ENCODE peak calls at places on chromosomes 4 and X, in six cellular contexts. E, G, D, A, M and T are unnamed samples.

GRCh38 chr4:187171731-187172339 is 448.2 kb upstream of the FAT1 start:
- DNase-seq in G (no peak), D (no peak), M (peak), E (peak), A (no peak), T (peak)

GRCh38 chr4:1910643-1911042 is 39.5 kb downstream of the NSD2 start:
- DNase-seq in M (peak), D (no peak), E (peak), G (peak), A (no peak), T (peak)

GRCh38 chr4:41611881-41612871 is 74.2 kb downstream of the LIMCH1 start:
- DNase-seq in M (no peak), E (no peak), G (peak), A (peak), D (peak), T (peak)

GRCh38 chr4:28267166-28267565 is 1406.5 kb downstream of the STIM2 start:
- DNase-seq in A (no peak), E (no peak), M (no peak), D (no peak), G (no peak), T (no peak)

GRCh38 chr4:100738388-100739165 is 220.8 kb upstream of the EMCN start:
- DNase-seq in E (peak), M (peak), D (peak), A (no peak), G (peak), T (peak)

GRCh38 chr4:17562157-17562556 is 14.8 kb upstream of the LAP3 start:
- DNase-seq in A (no peak), M (no peak), G (no peak), E (no peak), D (no peak), T (no peak)

GRCh38 chr4:153616005-153616555 is 68.0 kb upstream of the TLR2 start:
- DNase-seq in M (no peak), G (peak), E (no peak), D (no peak), A (no peak), T (no peak)

GRCh38 chr4:7425171-7425570 is 9.6 kb downstream of the PSAPL1 start:
- DNase-seq in D (no peak), A (no peak), G (no peak), E (no peak), M (no peak), T (no peak)

GRCh38 chr4:102627831-102628523 is 126.8 kb downstream of the NFKB1 start:
- DNase-seq in D (no peak), A (no peak), E (peak), G (peak), M (peak), T (peak)

GRCh38 chr4:141711211-141711610 is 74.8 kb downstream of the IL15 start:
- DNase-seq in D (no peak), G (peak), A (no peak), M (peak), E (no peak), T (peak)

GRCh38 chrX:30302957-30303356 is 6.2 kb downstream of the NR0B1 start:
- DNase-seq in D (peak), A (no peak), M (peak), G (peak), E (no peak), T (no peak)

GRCh38 chr4:120105472-120105871 is 38.8 kb upstream of the MAD2L1 start:
- DNase-seq in M (no peak), A (no peak), E (no peak), G (no peak), D (no peak), T (no peak)

GRCh38 chrX:120790118-120790517 is 85.5 kb downstream of the CT47B1 start:
- DNase-seq in M (peak), G (peak), E (peak), D (peak), A (peak), T (peak)

GRCh38 chr4:42048394-42048793 is 58.1 kb downstream of the SLC30A9 start:
- DNase-seq in M (peak), A (no peak), E (peak), D (no peak), G (peak), T (peak)

GRCh38 chr4:156946508-156947197 is 24.9 kb downstream of the PDGFC start:
- DNase-seq in E (peak), G (peak), M (peak), A (no peak), D (peak), T (peak)

GRCh38 chr4:169160825-169161224 is 109.9 kb downstream of the SH3RF1 start:
- DNase-seq in E (no peak), D (no peak), G (peak), M (peak), A (no peak), T (peak)

GRCh38 chr4:137455647-137456321 is 76.5 kb downstream of the PCDH18 start:
- DNase-seq in D (no peak), A (no peak), E (no peak), M (no peak), G (no peak), T (no peak)

GRCh38 chr4:69813628-69814027 is 46.3 kb downstream of the SULT1E1 start:
- DNase-seq in M (no peak), E (no peak), G (no peak), D (no peak), A (no peak), T (no peak)

DNA sequence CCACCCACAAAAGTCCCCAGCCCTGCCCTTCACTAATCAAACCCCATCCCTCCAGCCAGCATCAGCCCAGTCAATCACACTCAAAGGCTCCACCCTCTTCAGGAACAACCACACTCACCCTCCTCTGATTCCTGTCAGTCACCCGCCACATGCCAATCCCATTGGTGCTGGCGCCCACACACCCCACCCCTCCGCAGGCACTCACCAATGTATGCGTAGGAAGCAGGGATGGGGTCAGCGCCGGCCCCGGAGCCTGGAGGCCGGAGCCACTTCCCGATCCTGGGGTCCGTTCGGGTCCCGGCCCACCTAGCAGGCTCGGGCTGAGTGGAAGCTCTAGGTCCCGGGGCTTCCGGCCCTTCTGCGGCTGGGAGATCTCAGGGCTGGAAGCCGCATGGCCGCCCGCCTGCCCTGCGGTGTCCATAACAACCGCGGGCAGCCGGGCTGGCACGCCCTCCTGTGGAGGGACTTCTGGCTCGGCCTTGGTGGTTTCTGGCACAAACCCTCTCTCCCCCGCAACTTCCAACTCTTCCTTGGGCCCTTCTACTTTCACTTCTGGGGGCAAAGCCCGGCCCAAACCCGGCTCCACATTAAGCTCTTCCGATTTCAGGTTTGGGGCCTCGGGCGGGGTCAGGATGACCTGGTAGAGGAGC is 7.9 kb upstream of the CFP start:
- DNase-seq in D (no peak), M (no peak), A (peak), E (no peak), G (no peak), T (no peak)
- H3K4me3 ChIP-seq in D (no peak), M (no peak), A (no peak), E (no peak), G (no peak), T (no peak)

DNA sequence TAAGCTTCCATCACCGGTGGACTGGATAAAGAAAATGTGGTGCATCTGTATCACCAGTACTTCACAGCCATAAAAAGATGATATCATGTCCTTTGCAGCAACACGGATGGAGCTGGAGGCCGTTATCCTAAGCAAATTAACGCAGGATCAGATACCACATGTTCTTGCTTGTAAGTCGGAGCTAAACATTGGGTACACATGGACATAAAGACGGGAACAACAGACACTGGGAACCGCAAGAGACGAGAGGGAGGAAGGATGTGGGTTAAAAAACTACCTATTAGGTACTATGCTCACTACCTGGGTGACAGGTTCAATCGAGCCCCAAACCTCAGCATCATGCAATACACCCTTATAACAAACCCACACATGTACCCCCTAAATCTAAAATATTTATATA is 16.3 kb upstream of the IDS start:
- DNase-seq in M (no peak), G (no peak), D (no peak), E (no peak), A (no peak), T (no peak)
- TF ChIP-seq CTCF in M (no peak), G (no peak), D (no peak), E (no peak), A (no peak), T (no peak)

GRCh38 chrX:437636-438390 is 51.1 kb upstream of the PPP2R3B start:
- DNase-seq in A (no peak), E (no peak), M (no peak), D (no peak), G (no peak), T (no peak)
- H3K4me3 ChIP-seq in A (no peak), E (no peak), M (no peak), D (no peak), G (no peak), T (no peak)

DNA sequence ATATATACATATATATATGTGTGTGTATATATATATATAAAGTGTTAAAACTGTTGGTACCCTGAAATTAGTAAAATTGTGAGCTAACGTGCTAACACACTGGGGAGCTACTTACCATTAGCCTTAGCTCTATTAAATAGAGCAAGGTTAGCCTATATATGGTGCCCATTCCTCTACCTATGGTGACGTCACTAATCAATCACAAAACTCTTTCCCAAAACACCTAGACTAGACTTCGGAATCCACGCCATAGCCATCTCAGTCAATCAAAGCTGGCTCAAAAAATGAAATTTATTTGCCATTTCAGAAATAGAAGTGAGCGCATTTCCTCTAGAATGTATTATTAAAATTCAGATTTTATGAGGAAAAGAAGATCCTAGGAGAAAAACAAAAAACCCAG is 229.0 kb upstream of the TENM3 start:
- DNase-seq in G (no peak), D (no peak), A (no peak), E (no peak), M (no peak), T (no peak)
- TF ChIP-seq CTCF in G (no peak), D (no peak), A (no peak), E (no peak), M (no peak), T (no peak)

GRCh38 chr4:107037188-107037587 is 1.1 kb upstream of the DKK2 start:
- DNase-seq in E (no peak), D (peak), G (peak), M (peak), A (no peak), T (peak)
- H3K4me3 ChIP-seq in E (peak), D (no peak), G (peak), M (peak), A (no peak), T (no peak)

DNA sequence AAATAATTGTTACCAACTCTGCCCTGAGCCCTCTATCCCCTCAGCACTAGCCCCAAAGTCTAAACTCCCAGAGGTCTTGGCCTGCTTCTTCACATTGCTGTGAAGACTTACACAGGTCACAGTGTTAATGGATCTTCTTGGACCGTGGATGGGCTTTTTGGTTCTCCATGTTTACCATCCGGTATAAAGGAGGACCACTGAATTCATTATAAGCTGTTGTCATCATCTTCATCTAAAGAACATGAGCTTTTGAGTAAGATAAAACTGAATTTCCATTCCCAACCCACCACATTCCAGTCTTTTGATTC is 8.5 kb downstream of the NUDT11 start:
- DNase-seq in E (no peak), D (no peak), M (peak), A (no peak), G (peak), T (no peak)
- TF ChIP-seq CTCF in E (no peak), D (no peak), M (no peak), A (no peak), G (no peak), T (no peak)